ENCODE peak calls at places on chromosomes 3 and 15, in six cellular contexts. O, N, Y, W, K and E are unnamed samples.

GRCh38 chr3:122067214-122067550 is 12.0 kb downstream of the CD86 start:
- DNase-seq in O (no peak), N (no peak), Y (no peak), W (no peak), K (no peak), E (peak; percentile 93)

GRCh38 chr15:39118510-39118909 is 462.4 kb upstream of the THBS1 start:
- DNase-seq in O (no peak), N (no peak), Y (no peak), W (peak; percentile 81), K (no peak), E (no peak)

GRCh38 chr15:72231847-72232461 is 964 bp upstream of the PKM start:
- DNase-seq in O (peak; percentile 83), N (peak; percentile 82), Y (no peak), W (peak; percentile 78), K (no peak), E (peak; percentile 36)

GRCh38 chr15:72850833-72851232 is 67.3 kb upstream of the ADPGK start:
- DNase-seq in O (no peak), N (no peak), Y (no peak), W (no peak), K (no peak), E (no peak)

GRCh38 chr15:43828061-43828657 is 1.4 kb downstream of the WDR76 start:
- DNase-seq in O (no peak), N (no peak), Y (no peak), W (peak; percentile 4), K (no peak), E (peak; percentile 24)

GRCh38 chr15:49734831-49735508 is 114.1 kb downstream of the DTWD1 start:
- DNase-seq in O (no peak), N (no peak), Y (no peak), W (no peak), K (no peak), E (no peak)

GRCh38 chr15:41001524-41001923 is 48.3 kb downstream of the CHAC1 start:
- DNase-seq in O (peak; percentile 57), N (no peak), Y (no peak), W (peak; percentile 59), K (no peak), E (no peak)

GRCh38 chr3:56909349-56909748 is 107.6 kb upstream of the ARHGEF3 start:
- DNase-seq in O (no peak), N (no peak), Y (no peak), W (no peak), K (no peak), E (no peak)

GRCh38 chr3:44061268-44061667 is 180.4 kb upstream of the TOPAZ1 start:
- DNase-seq in O (no peak), N (no peak), Y (no peak), W (no peak), K (no peak), E (no peak)

GRCh38 chr3:12239301-12239700 is 49.6 kb upstream of the PPARG start:
- DNase-seq in O (no peak), N (no peak), Y (no peak), W (no peak), K (no peak), E (no peak)

GRCh38 chr3:147191795-147192385 is 214.5 kb downstream of the ZIC4 start:
- DNase-seq in O (peak; percentile 73), N (peak; percentile 9), Y (peak; percentile 46), W (peak; percentile 82), K (peak; percentile 68), E (peak; percentile 55)

GRCh38 chr15:98914626-98915025 is 93.0 kb downstream of the PGPEP1L start:
- DNase-seq in O (peak; percentile 38), N (no peak), Y (no peak), W (peak; percentile 61), K (no peak), E (no peak)

GRCh38 chr3:196198771-196199753 is 12.1 kb downstream of the ZDHHC19 start:
- DNase-seq in O (peak; percentile 31), N (no peak), Y (no peak), W (no peak), K (no peak), E (peak; percentile 66)
- TF ChIP-seq MAX in O (no peak), N (no peak), Y (no peak), W (no peak), K (no peak), E (no peak)

GRCh38 chr15:80179025-80179759 is 26.4 kb downstream of the FAH start:
- DNase-seq in O (peak; percentile 83), N (no peak), Y (no peak), W (peak; percentile 91), K (no peak), E (no peak)
- TF ChIP-seq MAX in O (peak; percentile 69), N (no peak), Y (no peak), W (no peak), K (no peak), E (no peak)

GRCh38 chr3:45555154-45555591 is 39.4 kb upstream of the LIMD1 start:
- DNase-seq in O (no peak), N (no peak), Y (no peak), W (no peak), K (no peak), E (no peak)

GRCh38 chr3:45554001-45554691 is 40.4 kb upstream of the LIMD1 start:
- DNase-seq in O (no peak), N (no peak), Y (no peak), W (peak; percentile 75), K (no peak), E (peak; percentile 26)

GRCh38 chr3:45557471-45557870 is 37.1 kb upstream of the LIMD1 start:
- DNase-seq in O (no peak), N (no peak), Y (no peak), W (no peak), K (no peak), E (no peak)

GRCh38 chr3:45553469-45553974 is 41.0 kb upstream of the LIMD1 start:
- DNase-seq in O (no peak), N (peak; percentile 43), Y (no peak), W (peak; percentile 45), K (no peak), E (peak; percentile 52)

DNA sequence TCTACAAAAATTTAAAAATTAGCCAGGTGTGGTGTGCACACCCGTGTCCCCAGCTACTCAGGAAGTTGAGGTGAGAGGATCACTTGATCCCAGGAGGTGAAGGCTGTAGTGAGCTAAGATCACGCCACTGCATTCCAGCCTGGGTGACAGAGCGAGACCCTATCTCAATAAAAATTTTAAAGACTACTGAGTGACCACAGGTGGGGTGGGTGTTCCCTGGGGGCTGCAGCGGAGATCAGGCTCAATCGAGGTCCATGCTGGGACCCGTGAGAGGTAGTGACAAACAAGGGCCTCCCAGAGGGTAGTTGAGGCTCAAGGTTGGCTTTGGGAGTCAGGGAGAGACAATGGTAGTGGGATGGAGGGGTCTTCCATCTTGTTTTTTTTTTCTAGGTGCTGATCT is 38.9 kb upstream of the LIMD1 start:
- DNase-seq in O (no peak), N (no peak), Y (no peak), W (no peak), K (no peak), E (no peak)
- TF ChIP-seq MAX in O (no peak), N (no peak), Y (no peak), W (no peak), K (no peak), E (no peak)

DNA sequence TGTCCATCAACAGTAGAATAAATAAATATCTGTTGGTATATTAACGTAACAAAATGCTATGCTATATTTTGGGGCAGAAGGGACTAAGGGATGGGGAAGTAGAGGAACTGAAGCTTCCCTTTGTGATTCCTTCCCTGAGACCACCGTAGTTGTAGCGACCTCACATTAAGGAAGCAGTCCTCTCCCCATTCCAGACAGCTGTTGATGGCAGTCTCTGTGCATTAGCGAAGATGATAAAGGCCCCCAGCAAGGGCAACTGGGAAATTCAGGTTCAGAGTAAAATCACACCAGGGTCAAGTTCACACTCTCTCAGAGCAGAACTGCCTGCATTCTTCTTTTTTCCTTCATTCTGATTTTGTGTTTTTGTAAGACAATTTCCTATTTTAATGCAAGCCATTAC is 259.0 kb downstream of the MEX3B start:
- DNase-seq in O (no peak), N (no peak), Y (no peak), W (no peak), K (no peak), E (no peak)
- TF ChIP-seq MAX in O (no peak), N (no peak), Y (no peak), W (no peak), K (no peak), E (no peak)

DNA sequence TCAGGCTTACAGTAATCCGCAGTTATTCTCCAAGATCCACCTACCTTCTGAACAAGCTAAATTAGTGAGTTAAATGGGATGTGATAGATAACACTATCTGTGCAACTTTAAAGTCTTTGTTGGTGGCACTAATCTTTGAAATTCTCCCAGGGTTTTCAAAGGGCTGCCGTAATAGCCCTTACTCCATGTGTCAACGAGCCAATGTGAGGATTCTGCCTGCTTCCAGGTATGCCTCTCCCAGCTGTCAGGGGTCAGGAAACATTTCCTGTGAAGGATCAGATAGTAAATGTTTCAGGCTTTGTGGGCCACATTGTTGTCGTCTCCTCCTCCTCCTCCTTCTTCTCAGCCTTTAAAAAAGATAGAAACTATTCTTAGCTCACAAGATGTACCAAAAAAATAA is 20.2 kb upstream of the SCN5A start:
- DNase-seq in O (no peak), N (no peak), Y (no peak), W (no peak), K (no peak), E (no peak)
- TF ChIP-seq MAX in O (no peak), N (no peak), Y (no peak), W (no peak), K (no peak), E (no peak)

DNA sequence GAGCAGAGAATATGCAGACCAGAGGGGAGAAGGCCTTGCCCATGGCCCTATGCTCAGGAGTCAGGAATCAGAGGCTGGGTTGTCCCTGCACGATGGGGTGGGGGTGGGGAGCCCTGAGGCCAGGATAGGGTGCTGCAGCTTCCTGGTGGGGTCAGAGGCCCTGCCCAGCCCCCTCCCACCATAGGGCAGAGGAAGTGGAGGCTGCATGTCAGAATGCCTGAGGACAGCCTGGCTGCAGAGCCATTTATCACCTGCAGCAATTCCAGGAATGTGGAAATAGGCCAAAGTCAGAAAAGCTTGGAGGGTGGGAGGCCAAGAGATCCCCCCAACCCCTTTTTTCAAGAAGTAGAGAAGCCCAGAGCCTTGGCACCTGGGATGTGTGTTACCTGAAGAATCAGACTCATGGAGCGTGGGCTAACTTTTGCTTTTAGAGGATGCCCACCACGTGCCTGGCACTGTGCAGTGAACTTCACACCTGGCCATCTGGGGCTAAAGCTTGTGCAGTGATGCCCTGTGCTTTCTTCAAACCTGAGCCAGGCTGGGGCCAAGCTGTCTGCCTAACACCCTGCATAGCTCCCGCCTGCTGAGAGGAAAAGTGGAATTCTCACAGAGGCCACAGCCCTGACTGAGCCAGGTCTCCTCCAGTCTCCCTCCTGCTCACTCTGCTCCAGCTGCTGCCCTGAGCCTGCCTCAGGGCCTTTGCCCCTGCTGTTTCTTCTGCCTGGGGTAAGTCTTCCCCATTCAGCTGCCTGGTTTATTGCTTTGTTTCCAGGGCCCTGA is 109.3 kb downstream of the WNT7A start:
- DNase-seq in O (no peak), N (no peak), Y (no peak), W (no peak), K (no peak), E (peak; percentile 65)
- TF ChIP-seq MAX in O (no peak), N (no peak), Y (no peak), W (no peak), K (no peak), E (peak; percentile 7)

GRCh38 chr3:58578873-58579272 is 1.7 kb upstream of the FAM107A start:
- DNase-seq in O (no peak), N (no peak), Y (no peak), W (no peak), K (no peak), E (no peak)
- TF ChIP-seq MAX in O (no peak), N (no peak), Y (no peak), W (no peak), K (no peak), E (no peak)

GRCh38 chr3:127217594-127218456 is 24.9 kb downstream of the PRR23E start:
- DNase-seq in O (no peak), N (no peak), Y (no peak), W (no peak), K (no peak), E (no peak)
- TF ChIP-seq MAX in O (no peak), N (no peak), Y (no peak), W (no peak), K (no peak), E (no peak)